ENCODE peak calls at places on chromosomes 13 and 19, in seven cellular contexts. C is upper lobe of right lung, M is Panc1, V is endodermal cell, E is colonic mucosa, B is K562, D is GM23338. Y is an unnamed sample. For H3K4me1, the result is how much of the 10 kb centered on the place peaks cover.

GRCh38 chr19:48921721-48922500 is 11.6 kb upstream of the DHDH start:
- DNase-seq in B (no peak), C (no peak), D (no peak), E (no peak), V (no peak), M (no peak), Y (no peak)

GRCh38 chr19:4413588-4413987 is 11.1 kb downstream of the CHAF1A start:
- DNase-seq in D (no peak), B (no peak), V (no peak), E (no peak), M (no peak), C (no peak), Y (no peak)

GRCh38 chr13:84605927-84606326 is 723.7 kb upstream of the SLITRK1 start:
- DNase-seq in M (no peak), B (no peak), C (no peak), D (peak), E (no peak), V (peak), Y (no peak)

GRCh38 chr19:27774827-27775226 is 1438.1 kb downstream of the UQCRFS1 start:
- DNase-seq in E (no peak), M (no peak), V (peak), B (peak), C (no peak), D (peak), Y (peak)

GRCh38 chr19:45913874-45914830 is at the start of gene NANOS2:
- DNase-seq in B (peak), D (peak), C (no peak), M (no peak), V (peak), E (no peak), Y (peak)

GRCh38 chr13:107767119-107767518 is 448.2 kb downstream of the LIG4 start:
- DNase-seq in B (no peak), D (no peak), M (no peak), E (no peak), V (no peak), C (no peak), Y (no peak)

GRCh38 chr13:18944501-18945068 is 237.0 kb downstream of the TUBA3C start:
- DNase-seq in V (no peak), E (no peak), B (no peak), D (no peak), C (peak), M (no peak), Y (no peak)

GRCh38 chr19:16095071-16095571 is 16.6 kb upstream of the RAB8A start:
- DNase-seq in V (no peak), E (no peak), M (no peak), C (no peak), D (no peak), B (no peak), Y (no peak)

GRCh38 chr19:32219392-32219791 is 126.0 kb upstream of the ZNF507 start:
- DNase-seq in M (no peak), E (no peak), D (no peak), V (no peak), B (no peak), C (peak), Y (no peak)

GRCh38 chr13:73870970-73871935 is 263.0 kb downstream of the KLF12 start:
- DNase-seq in D (peak), E (no peak), M (no peak), C (no peak), V (peak), B (no peak), Y (no peak)

GRCh38 chr19:56900573-56901097 is 60.1 kb upstream of the PEG3 start:
- DNase-seq in V (no peak), B (no peak), C (no peak), E (no peak), D (no peak), M (no peak), Y (no peak)

GRCh38 chr19:13621413-13621812 is 115.1 kb upstream of the CACNA1A start:
- DNase-seq in E (no peak), B (peak), D (peak), V (peak), M (peak), C (no peak), Y (peak)

GRCh38 chr19:4352701-4353121 is 9.3 kb downstream of the MPND start:
- DNase-seq in D (peak), V (peak), B (peak), M (no peak), C (no peak), E (no peak), Y (peak)

GRCh38 chr13:91369432-91369831 is 21.9 kb downstream of the MIR17HG start:
- DNase-seq in V (no peak), D (no peak), M (no peak), C (no peak), B (peak), E (no peak), Y (no peak)

GRCh38 chr13:91372813-91373420 is 25.4 kb downstream of the MIR17HG start:
- DNase-seq in M (no peak), B (no peak), C (no peak), D (no peak), V (no peak), E (no peak), Y (no peak)

DNA sequence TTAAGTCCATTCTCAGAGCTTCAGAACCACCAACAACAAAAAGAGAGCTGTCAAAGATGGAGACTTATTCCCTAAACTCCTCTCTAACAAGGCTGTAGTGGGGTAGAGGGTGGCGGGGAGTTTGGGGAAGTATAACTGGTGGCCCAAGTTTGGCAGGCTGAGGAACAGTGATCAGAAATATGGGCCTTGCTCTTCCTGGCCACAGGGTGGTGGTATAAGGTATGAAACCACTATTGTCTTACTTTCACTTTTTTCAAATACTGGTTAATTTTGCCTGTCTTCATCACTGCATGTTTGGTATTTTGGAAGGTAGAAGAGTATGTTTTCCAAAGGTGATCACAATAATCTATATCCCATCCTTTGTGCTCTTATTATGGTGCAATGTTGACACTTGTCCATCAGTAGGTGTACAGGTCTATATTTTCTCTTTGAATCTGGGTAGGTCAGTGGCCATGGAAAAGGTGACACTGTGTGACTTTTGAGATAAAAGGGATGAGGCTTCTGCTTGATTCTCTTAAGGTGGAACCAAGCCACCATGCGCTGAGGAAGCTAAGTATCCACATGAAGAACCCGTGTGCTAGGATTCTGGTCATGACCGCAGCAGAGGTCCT is 23.2 kb upstream of the GPC5 start:
- DNase-seq in V (no peak), C (no peak), D (peak), M (peak), B (peak), E (no peak), Y (peak)
- TF ChIP-seq CTCF in V (peak), C (peak), D (peak), M (peak), B (no peak), E (peak), Y (no peak)

GRCh38 chr19:58555920-58556632 is 1.2 kb upstream of the CHMP2A start:
- DNase-seq in C (no peak), V (no peak), E (peak), B (no peak), D (no peak), M (no peak), Y (no peak)
- H3K4me1 ChIP-seq in C (under half), V (under half), E (under half), B (half or more), D (under half), M (under half), Y (under half)

GRCh38 chr19:43425567-43426392 is 11.1 kb downstream of the TEX101 start:
- DNase-seq in E (peak), M (no peak), D (peak), C (no peak), B (no peak), V (peak), Y (peak)
- TF ChIP-seq CTCF in E (peak), M (peak), D (peak), C (peak), B (peak), V (peak), Y (peak)

GRCh38 chr19:39140594-39140993 is 15.0 kb downstream of the PAK4 start:
- DNase-seq in E (no peak), C (no peak), B (no peak), M (no peak), D (no peak), V (no peak), Y (no peak)
- H3K4me1 ChIP-seq in E (under half), C (under half), B (half or more), M (half or more), D (half or more), V (under half), Y (under half)

GRCh38 chr19:33703438-33703750 is 81.6 kb downstream of the CHST8 start:
- DNase-seq in M (no peak), E (no peak), V (no peak), D (no peak), C (peak), B (no peak), Y (no peak)
- TF ChIP-seq CTCF in M (no peak), E (no peak), V (no peak), D (no peak), C (no peak), B (no peak), Y (no peak)

GRCh38 chr19:39399684-39400465 is 6.8 kb upstream of the ZFP36 start:
- DNase-seq in M (no peak), B (no peak), D (no peak), C (no peak), V (no peak), E (no peak), Y (no peak)
- H3K4me1 ChIP-seq in M (half or more), B (half or more), D (under half), C (under half), V (under half), E (under half), Y (half or more)